ENCODE peak calls at places on chromosomes 4 and X, in ten cellular contexts. Q is activated CD4-positive, alpha-beta T cell treated with anti-CD3 and anti-CD28 coated beads, Interleukin-2, amount 50 U/mL, for 4 hours; W is NCI-H460; R is esophagus squamous epithelium; M is bronchial epithelial cell; D is ovary; Y is stimulated activated CD4-positive, alpha-beta T cell treated with anti-CD3 and anti-CD28 coated beads, Interleukin-12 subunit alpha, Interleukin-12 subunit beta, amount 100 ng/mL, for 4 hours; N is NCI-H2171; S is T follicular helper cell; A is iPS-NIHi11. T is an unnamed sample.
A peak's percentile ranks its signal among the peaks of the same experiment; 100 is the strongest.

GRCh38 chrX:136639506-136640176 is 8.3 kb upstream of the CD40LG start:
- DNase-seq in Q (peak; percentile 39), W (no peak), R (no peak), M (peak; percentile 1), D (no peak), Y (no peak), N (no peak), S (no peak), A (no peak), T (no peak)

GRCh38 chr4:75142850-75143249 is 209.9 kb downstream of the PARM1 start:
- DNase-seq in Q (no peak), W (no peak), R (no peak), M (no peak), D (no peak), Y (no peak), N (no peak), S (no peak), A (no peak), T (no peak)

GRCh38 chr4:139144161-139144859 is 32.7 kb downstream of the ELF2 start:
- DNase-seq in Q (no peak), W (peak; percentile 40), R (no peak), M (peak; percentile 66), D (peak; percentile 25), Y (no peak), N (peak; percentile 15), S (no peak), A (peak; percentile 33), T (no peak)

GRCh38 chrX:48490661-48491060 is 14.7 kb downstream of the FTSJ1 start:
- DNase-seq in Q (no peak), W (no peak), R (no peak), M (peak; percentile 77), D (no peak), Y (no peak), N (no peak), S (no peak), A (no peak), T (no peak)

GRCh38 chr4:32824321-32824720 is 2104.2 kb downstream of the PCDH7 start:
- DNase-seq in Q (no peak), W (no peak), R (no peak), M (peak; percentile 54), D (no peak), Y (no peak), N (no peak), S (no peak), A (no peak), T (no peak)

GRCh38 chr4:156321203-156321602 is 367.5 kb upstream of the CTSO start:
- DNase-seq in Q (no peak), W (no peak), R (no peak), M (peak; percentile 95), D (no peak), Y (no peak), N (no peak), S (no peak), A (no peak), T (no peak)

GRCh38 chrX:11305641-11306040 is 12.4 kb downstream of the AMELX start:
- DNase-seq in Q (no peak), W (no peak), R (no peak), M (no peak), D (no peak), Y (no peak), N (no peak), S (no peak), A (no peak), T (no peak)

GRCh38 chr4:118981839-118982381 is 93.3 kb downstream of the SYNPO2 start:
- DNase-seq in Q (peak; percentile 25), W (peak; percentile 70), R (no peak), M (peak; percentile 71), D (peak; percentile 79), Y (peak; percentile 23), N (no peak), S (peak; percentile 33), A (peak; percentile 74), T (no peak)

GRCh38 chrX:374566-374965 is 12.1 kb downstream of the PPP2R3B start:
- DNase-seq in Q (no peak), W (no peak), R (no peak), M (no peak), D (no peak), Y (no peak), N (no peak), S (no peak), A (no peak), T (no peak)

GRCh38 chr4:127055349-127055748 is 577.4 kb upstream of the INTU start:
- DNase-seq in Q (no peak), W (no peak), R (no peak), M (peak; percentile 22), D (no peak), Y (no peak), N (no peak), S (no peak), A (peak; percentile 21), T (no peak)

GRCh38 chrX:135389717-135390116 is 32.0 kb upstream of the SMIM10L2A start:
- DNase-seq in Q (no peak), W (peak; percentile 62), R (no peak), M (peak; percentile 93), D (no peak), Y (no peak), N (no peak), S (no peak), A (no peak), T (no peak)

GRCh38 chr4:39941682-39942217 is 36.0 kb downstream of the PDS5A start:
- DNase-seq in Q (no peak), W (no peak), R (no peak), M (no peak), D (no peak), Y (no peak), N (no peak), S (no peak), A (no peak), T (no peak)

GRCh38 chr4:48594185-48594584 is 104.1 kb downstream of the ZAR1 start:
- DNase-seq in Q (no peak), W (no peak), R (no peak), M (no peak), D (no peak), Y (no peak), N (no peak), S (no peak), A (peak; percentile 68), T (no peak)

GRCh38 chr4:113146876-113147358 is 97.5 kb downstream of the ANK2 start:
- DNase-seq in Q (no peak), W (no peak), R (no peak), M (no peak), D (peak; percentile 33), Y (no peak), N (no peak), S (no peak), A (no peak), T (no peak)

GRCh38 chrX:153953342-153953830 is 8.9 kb upstream of the RENBP start:
- DNase-seq in Q (peak; percentile 67), W (peak; percentile 61), R (no peak), M (peak; percentile 15), D (peak; percentile 76), Y (peak; percentile 72), N (peak; percentile 31), S (peak; percentile 73), A (peak; percentile 90), T (peak; percentile 71)

GRCh38 chrX:69121321-69122000 is 43.8 kb downstream of the PJA1 start:
- DNase-seq in Q (no peak), W (no peak), R (no peak), M (no peak), D (no peak), Y (no peak), N (no peak), S (no peak), A (no peak), T (no peak)